ENCODE peak calls at places on chromosomes 12 and 14, in seven cellular contexts. I is psoas muscle; Z is transverse colon; F is CD8-positive, alpha-beta T cell; E is stomach; G is foreskin fibroblast; V is fibroblast of lung. C is an unnamed sample.

GRCh38 chr14:54329082-54329695 is 67.6 kb upstream of the CDKN3 start:
- DNase-seq in I (no peak), Z (peak), F (no peak), E (peak), G (peak), V (peak), C (peak)

GRCh38 chr14:104888489-104889373 is 23.7 kb downstream of the CEP170B start:
- DNase-seq in I (peak), Z (no peak), F (no peak), E (no peak), G (no peak), V (no peak), C (no peak)

GRCh38 chr14:43795600-43796228 is 711.4 kb downstream of the FSCB start:
- DNase-seq in I (no peak), Z (no peak), F (no peak), E (no peak), G (peak), V (peak), C (no peak)

GRCh38 chr12:87988534-87988933 is 40.7 kb downstream of the C12orf50 start:
- DNase-seq in I (no peak), Z (no peak), F (no peak), E (no peak), G (no peak), V (no peak), C (no peak)

GRCh38 chr12:58668233-58668632 is 252.1 kb downstream of the LRIG3 start:
- DNase-seq in I (no peak), Z (no peak), F (no peak), E (no peak), G (no peak), V (no peak), C (no peak)

GRCh38 chr14:29242755-29243340 is 476.3 kb downstream of the FOXG1 start:
- DNase-seq in I (no peak), Z (no peak), F (no peak), E (no peak), G (peak), V (no peak), C (peak)

GRCh38 chr12:76345569-76345968 is 2.6 kb downstream of the BBS10 start:
- DNase-seq in I (no peak), Z (no peak), F (no peak), E (no peak), G (no peak), V (no peak), C (no peak)

GRCh38 chr14:35404496-35405303 is at the start of gene NFKBIA:
- DNase-seq in I (peak), Z (peak), F (peak), E (peak), G (peak), V (peak), C (no peak)

GRCh38 chr14:89625208-89625987 is 208.4 kb upstream of the FOXN3 start:
- DNase-seq in I (peak), Z (no peak), F (no peak), E (no peak), G (no peak), V (peak), C (peak)

GRCh38 chr12:75877588-75878381 is 153.8 kb downstream of the PHLDA1 start:
- DNase-seq in I (no peak), Z (no peak), F (no peak), E (no peak), G (no peak), V (peak), C (no peak)

GRCh38 chr12:59388694-59389093 is 207.1 kb upstream of the SLC16A7 start:
- DNase-seq in I (no peak), Z (no peak), F (no peak), E (no peak), G (no peak), V (no peak), C (no peak)

GRCh38 chr12:95978774-95979173 is 17.4 kb downstream of the HAL start:
- DNase-seq in I (no peak), Z (no peak), F (no peak), E (no peak), G (no peak), V (no peak), C (no peak)

GRCh38 chr14:99685061-99685995 is 1.2 kb downstream of the CYP46A1 start:
- DNase-seq in I (no peak), Z (no peak), F (no peak), E (peak), G (no peak), V (no peak), C (no peak)

GRCh38 chr12:38638401-38638800 is 267.0 kb downstream of the CPNE8 start:
- DNase-seq in I (no peak), Z (no peak), F (no peak), E (no peak), G (no peak), V (no peak), C (no peak)

GRCh38 chr12:533718-534117 is 74.0 kb downstream of the B4GALNT3 start:
- DNase-seq in I (no peak), Z (no peak), F (no peak), E (no peak), G (no peak), V (no peak), C (no peak)

GRCh38 chr14:60944206-60944605 is 36.7 kb downstream of the TRMT5 start:
- DNase-seq in I (no peak), Z (no peak), F (no peak), E (no peak), G (no peak), V (peak), C (no peak)

GRCh38 chr12:52561880-52562449 is 9.0 kb upstream of the KRT71 start:
- DNase-seq in I (no peak), Z (no peak), F (no peak), E (no peak), G (no peak), V (no peak), C (no peak)

GRCh38 chr12:64780220-64780530 is 21.0 kb upstream of the GNS start:
- DNase-seq in I (no peak), Z (no peak), F (no peak), E (no peak), G (no peak), V (no peak), C (no peak)

GRCh38 chr14:68682166-68683103 is 110.4 kb downstream of the ZFP36L1 start:
- DNase-seq in I (no peak), Z (peak), F (no peak), E (no peak), G (peak), V (peak), C (peak)

GRCh38 chr14:50946234-50946935 is 2.1 kb upstream of the PYGL start:
- DNase-seq in I (no peak), Z (no peak), F (no peak), E (no peak), G (no peak), V (no peak), C (no peak)

GRCh38 chr12:122985590-122986257 is 5.2 kb downstream of the ARL6IP4 start:
- DNase-seq in I (peak), Z (no peak), F (no peak), E (no peak), G (no peak), V (no peak), C (no peak)

GRCh38 chr12:122983789-122984515 is 3.5 kb downstream of the ARL6IP4 start:
- DNase-seq in I (peak), Z (no peak), F (no peak), E (no peak), G (peak), V (peak), C (no peak)

GRCh38 chr12:122986258-122986871 is 5.9 kb downstream of the ARL6IP4 start:
- DNase-seq in I (peak), Z (no peak), F (no peak), E (no peak), G (no peak), V (no peak), C (no peak)

GRCh38 chr12:122982963-122983788 is 2.7 kb downstream of the ARL6IP4 start:
- DNase-seq in I (peak), Z (no peak), F (no peak), E (no peak), G (no peak), V (no peak), C (no peak)

GRCh38 chr12:122984612-122985358 is 4.3 kb downstream of the ARL6IP4 start:
- DNase-seq in I (peak), Z (no peak), F (no peak), E (no peak), G (no peak), V (peak), C (no peak)
- H3K4me3 ChIP-seq in I (peak), Z (no peak), F (no peak), E (no peak), G (no peak), V (no peak), C (no peak)

GRCh38 chr14:76811561-76811960 is 1.1 kb downstream of the ANGEL1 start:
- DNase-seq in I (no peak), Z (no peak), F (no peak), E (no peak), G (peak), V (no peak), C (no peak)

GRCh38 chr14:76812422-76813383 is at the start of gene ANGEL1:
- DNase-seq in I (peak), Z (peak), F (peak), E (peak), G (peak), V (peak), C (peak)

GRCh38 chr14:76812093-76812421 is 625 bp downstream of the ANGEL1 start:
- DNase-seq in I (no peak), Z (peak), F (no peak), E (no peak), G (no peak), V (no peak), C (no peak)

GRCh38 chr14:76810525-76810924 is 2.2 kb downstream of the ANGEL1 start:
- DNase-seq in I (no peak), Z (no peak), F (no peak), E (no peak), G (no peak), V (no peak), C (no peak)

GRCh38 chr14:76810953-76811400 is 1.7 kb downstream of the ANGEL1 start:
- DNase-seq in I (no peak), Z (peak), F (no peak), E (no peak), G (peak), V (peak), C (no peak)
- TF ChIP-seq CTCF in I (no peak), Z (peak), F (no peak), E (no peak), G (peak), V (peak), C (peak)

GRCh38 chr14:37603688-37604251 is 8.3 kb downstream of the TTC6 start:
- DNase-seq in I (no peak), Z (no peak), F (no peak), E (no peak), G (no peak), V (no peak), C (no peak)
- H3K4me3 ChIP-seq in I (no peak), Z (no peak), F (no peak), E (no peak), G (no peak), V (no peak), C (no peak)

DNA sequence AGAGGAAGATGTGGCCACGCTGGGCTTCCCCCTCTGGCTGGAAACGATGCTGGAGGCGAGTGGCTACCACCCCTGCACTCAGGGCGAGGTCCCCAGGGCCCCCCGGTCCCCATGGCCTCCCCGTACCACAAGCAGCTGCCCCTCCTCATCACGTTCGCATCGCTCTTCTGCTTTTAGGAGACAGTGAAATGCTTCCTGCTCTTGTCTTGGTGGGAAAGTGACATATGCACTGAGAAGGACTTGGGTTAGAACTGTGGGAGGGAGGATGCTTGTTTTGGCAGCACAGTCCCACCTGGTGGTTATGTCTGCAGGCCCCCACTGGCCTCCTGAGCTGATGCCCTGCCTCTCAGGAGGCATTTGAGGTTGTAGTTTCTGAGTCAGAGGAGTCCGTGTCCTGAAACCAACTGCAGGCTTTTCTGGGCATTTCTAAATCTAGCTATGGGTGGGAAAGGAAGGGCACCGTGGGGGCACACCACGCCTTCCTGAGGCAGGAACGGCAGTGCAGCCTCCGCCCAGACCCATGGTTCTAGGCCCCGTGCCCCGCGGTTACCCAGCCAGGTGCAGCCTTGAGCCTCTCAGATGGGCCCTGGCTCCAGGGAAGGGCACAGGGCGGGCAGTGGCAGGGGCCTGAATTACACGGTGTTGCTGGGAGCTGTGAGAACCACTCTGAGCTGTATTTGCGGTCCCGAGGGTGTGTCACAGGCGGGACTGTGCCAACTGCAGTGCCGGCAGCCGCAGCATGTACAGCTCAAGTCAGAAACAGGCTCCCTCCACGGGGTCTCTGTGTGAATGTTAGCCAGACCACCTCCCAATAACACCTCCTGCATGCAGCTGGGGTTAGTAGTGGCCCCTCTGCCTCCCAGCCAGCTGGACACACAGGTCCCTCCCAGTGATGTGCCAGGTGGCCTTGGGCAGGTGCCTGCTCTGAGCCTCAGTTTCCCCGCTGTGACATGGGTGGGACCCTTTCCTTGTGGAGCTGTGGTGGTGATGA is 139.5 kb downstream of the ADGRD1 start:
- DNase-seq in I (peak), Z (peak), F (no peak), E (no peak), G (no peak), V (no peak), C (peak)
- TF ChIP-seq CTCF in I (no peak), Z (no peak), F (no peak), E (no peak), G (no peak), V (no peak), C (no peak)

GRCh38 chr12:101919447-101919846 is 42.1 kb downstream of the DRAM1 start:
- DNase-seq in I (no peak), Z (no peak), F (no peak), E (no peak), G (no peak), V (no peak), C (no peak)
- H3K4me3 ChIP-seq in I (no peak), Z (no peak), F (no peak), E (no peak), G (no peak), V (no peak), C (no peak)

GRCh38 chr14:91977909-91978308 is 30.4 kb upstream of the FBLN5 start:
- DNase-seq in I (no peak), Z (no peak), F (no peak), E (no peak), G (no peak), V (no peak), C (no peak)
- TF ChIP-seq CTCF in I (no peak), Z (no peak), F (no peak), E (no peak), G (no peak), V (no peak), C (no peak)

GRCh38 chr14:69880051-69880487 is 853 bp downstream of the SMOC1 start:
- DNase-seq in I (no peak), Z (no peak), F (no peak), E (no peak), G (peak), V (peak), C (no peak)

GRCh38 chr14:69877492-69877891 is 1.7 kb upstream of the SMOC1 start:
- DNase-seq in I (no peak), Z (no peak), F (no peak), E (no peak), G (peak), V (peak), C (peak)

GRCh38 chr14:69880851-69881250 is 1.6 kb downstream of the SMOC1 start:
- DNase-seq in I (no peak), Z (no peak), F (no peak), E (no peak), G (peak), V (no peak), C (no peak)

GRCh38 chr14:69878251-69878650 is 965 bp upstream of the SMOC1 start:
- DNase-seq in I (no peak), Z (no peak), F (no peak), E (no peak), G (no peak), V (no peak), C (no peak)

GRCh38 chr14:69879175-69880047 is at the start of gene SMOC1:
- DNase-seq in I (peak), Z (peak), F (no peak), E (peak), G (peak), V (peak), C (peak)
- H3K4me3 ChIP-seq in I (peak), Z (no peak), F (no peak), E (peak), G (no peak), V (no peak), C (peak)

GRCh38 chr12:92928962-92929915 is at the start of gene EEA1:
- DNase-seq in I (peak), Z (peak), F (peak), E (peak), G (peak), V (peak), C (peak)

GRCh38 chr12:92927436-92928116 is 1.5 kb downstream of the EEA1 start:
- DNase-seq in I (no peak), Z (no peak), F (no peak), E (no peak), G (peak), V (peak), C (no peak)

GRCh38 chr12:92926549-92926948 is 2.5 kb downstream of the EEA1 start:
- DNase-seq in I (no peak), Z (no peak), F (no peak), E (no peak), G (no peak), V (no peak), C (no peak)

GRCh38 chr12:92928431-92928961 is 599 bp downstream of the EEA1 start:
- DNase-seq in I (peak), Z (peak), F (peak), E (no peak), G (peak), V (peak), C (no peak)

DNA sequence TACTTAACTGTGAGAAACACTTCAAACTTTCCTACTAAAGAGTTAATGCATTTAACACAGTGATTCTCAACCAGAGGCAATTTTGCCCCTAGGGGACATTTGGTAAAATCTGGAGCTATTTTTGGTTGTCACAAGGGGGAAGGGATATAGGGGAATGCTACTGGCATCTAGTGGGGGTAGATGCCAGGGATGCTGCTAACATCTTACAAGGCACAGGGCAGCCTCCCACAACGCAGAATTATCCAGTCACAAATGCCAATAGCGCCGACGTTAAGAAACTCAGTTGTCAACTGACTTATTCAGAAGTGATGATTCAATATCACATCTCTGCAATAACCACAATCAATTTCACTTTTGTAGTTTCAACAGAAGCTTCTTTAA is 2.0 kb downstream of the EEA1 start:
- DNase-seq in I (no peak), Z (no peak), F (no peak), E (no peak), G (peak), V (peak), C (no peak)
- TF ChIP-seq CTCF in I (peak), Z (peak), F (no peak), E (no peak), G (peak), V (peak), C (peak)

DNA sequence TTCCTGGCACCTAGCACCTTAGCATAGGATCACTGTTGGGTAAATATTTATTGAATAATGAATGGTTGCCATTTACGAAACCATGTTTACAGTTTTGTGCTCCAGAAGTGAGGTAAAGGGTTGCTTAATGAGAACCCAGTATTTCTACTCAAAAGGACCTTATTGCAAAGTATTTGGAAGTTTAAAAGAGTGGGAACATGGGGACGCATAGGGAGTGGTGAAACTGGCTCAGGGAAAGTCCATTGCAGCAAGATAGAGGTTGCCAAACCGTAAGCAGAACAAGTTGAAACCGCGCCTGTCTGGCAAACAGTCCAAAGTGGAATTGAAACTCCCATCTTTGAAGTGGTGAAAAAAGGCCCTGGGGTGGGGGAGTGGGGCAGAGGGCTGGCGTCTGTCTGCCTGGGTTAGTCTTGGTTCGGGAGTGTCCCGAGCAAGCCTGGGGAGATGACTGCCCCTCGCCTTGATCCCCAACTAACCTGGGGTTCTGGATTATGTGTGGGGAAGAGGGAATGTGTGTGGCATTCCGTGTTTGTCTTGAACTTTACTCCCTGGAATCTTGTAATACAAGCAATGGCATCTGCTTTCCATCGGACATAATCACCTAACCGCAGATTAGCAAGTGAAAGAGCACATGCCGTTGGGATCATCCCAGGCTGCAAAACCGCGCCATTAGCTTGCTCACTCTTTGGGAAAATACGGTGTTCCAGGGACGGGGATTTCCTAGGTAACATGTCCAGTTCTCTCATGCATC is 7.2 kb downstream of the ALDH2 start:
- DNase-seq in I (peak), Z (peak), F (no peak), E (peak), G (peak), V (peak), C (peak)
- H3K4me3 ChIP-seq in I (peak), Z (no peak), F (no peak), E (no peak), G (peak), V (peak), C (no peak)

C was measured in astrocyte of the cerebellum.